ENCODE peak calls at places on chromosomes 6 and 20, in six cellular contexts. O, Q, T, J, P and H are unnamed samples.

GRCh38 chr6:56802570-56802969 is 152.3 kb upstream of the BEND6 start:
- DNase-seq in O (no peak), Q (no peak), J (no peak), T (no peak), P (no peak), H (no peak)

GRCh38 chr6:169689247-169689646 is 12.6 kb downstream of the WDR27 start:
- DNase-seq in J (no peak), T (no peak), Q (no peak), P (no peak), O (no peak), H (no peak)

GRCh38 chr20:25856256-25856884 is 159.7 kb upstream of the ZNF337 start:
- DNase-seq in P (no peak), T (no peak), J (no peak), Q (no peak), O (no peak), H (no peak)

GRCh38 chr6:157135691-157136090 is 187.6 kb downstream of the TMEM242 start:
- DNase-seq in P (no peak), T (no peak), O (no peak), J (no peak), Q (no peak), H (no peak)

GRCh38 chr20:39338977-39339376 is 376.8 kb downstream of the DHX35 start:
- DNase-seq in Q (peak; percentile 15), T (no peak), O (no peak), P (no peak), J (peak; percentile 32), H (peak; percentile 38)

GRCh38 chr6:145656128-145656527 is 79.2 kb downstream of the EPM2A start:
- DNase-seq in P (no peak), O (no peak), J (no peak), T (no peak), Q (no peak), H (no peak)

GRCh38 chr6:131519670-131520436 is 53.2 kb upstream of the ARG1 start:
- DNase-seq in P (no peak), O (peak; percentile 53), T (no peak), J (no peak), Q (no peak), H (no peak)

GRCh38 chr20:62995898-62996595 is 10.7 kb downstream of the BHLHE23 start:
- DNase-seq in P (no peak), J (no peak), O (no peak), Q (no peak), T (no peak), H (no peak)

GRCh38 chr20:2922957-2923356 is 49.7 kb downstream of the PTPRA start:
- DNase-seq in T (no peak), Q (no peak), O (no peak), J (no peak), P (no peak), H (no peak)

GRCh38 chr20:4006640-4007039 is 8.7 kb downstream of the RNF24 start:
- DNase-seq in J (peak; percentile 65), Q (peak; percentile 71), P (no peak), O (peak; percentile 92), T (no peak), H (peak; percentile 80)

GRCh38 chr6:67877288-67877687 is 757.8 kb upstream of the ADGRB3 start:
- DNase-seq in P (no peak), Q (no peak), T (no peak), J (no peak), O (no peak), H (no peak)

GRCh38 chr20:4038047-4038459 is 22.7 kb upstream of the RNF24 start:
- DNase-seq in J (peak; percentile 70), P (peak; percentile 34), O (peak; percentile 62), Q (peak; percentile 68), T (no peak), H (peak; percentile 72)

GRCh38 chr20:10671221-10671849 is 2.5 kb downstream of the JAG1 start:
- DNase-seq in Q (peak; percentile 70), J (peak; percentile 74), P (peak; percentile 69), O (peak; percentile 62), T (peak; percentile 99), H (peak; percentile 93)

GRCh38 chr6:107606407-107606806 is 116.5 kb downstream of the SOBP start:
- DNase-seq in P (no peak), Q (no peak), O (no peak), J (no peak), T (no peak), H (no peak)

GRCh38 chr6:125794342-125795137 is 3.8 kb downstream of the NCOA7 start:
- DNase-seq in Q (no peak), P (no peak), O (no peak), J (no peak), T (no peak), H (no peak)

GRCh38 chr6:20569000-20569610 is 34.8 kb downstream of the CDKAL1 start:
- DNase-seq in J (no peak), T (no peak), P (no peak), O (no peak), Q (no peak), H (no peak)

GRCh38 chr6:9612489-9612888 is 802.4 kb downstream of the TFAP2A start:
- DNase-seq in O (no peak), T (no peak), P (no peak), J (no peak), Q (no peak), H (no peak)

GRCh38 chr6:39892490-39893129 is 41.7 kb downstream of the MOCS1 start:
- DNase-seq in P (no peak), O (peak; percentile 68), Q (peak; percentile 61), J (peak; percentile 61), T (no peak), H (peak; percentile 74)
- H3K4me1 ChIP-seq in P (no peaks in the 10 kb centered on the region), O (no peaks in the 10 kb centered on the region), Q (peaks cover 21% of the 10 kb centered on the region), J (no peaks in the 10 kb centered on the region), T (no peaks in the 10 kb centered on the region), H (peaks cover 10% of the 10 kb centered on the region)

GRCh38 chr6:137218473-137218916 is 690 bp downstream of the IFNGR1 start:
- DNase-seq in O (peak; percentile 64), J (peak; percentile 32), T (no peak), P (no peak), Q (no peak), H (no peak)

GRCh38 chr6:137217801-137218472 is 1.2 kb downstream of the IFNGR1 start:
- DNase-seq in J (peak; percentile 24), P (no peak), O (peak; percentile 73), Q (no peak), T (no peak), H (peak; percentile 32)

GRCh38 chr6:137216106-137216505 is 3.1 kb downstream of the IFNGR1 start:
- DNase-seq in O (no peak), T (no peak), Q (no peak), J (no peak), P (no peak), H (no peak)

GRCh38 chr6:137218917-137219663 is at the start of gene IFNGR1:
- DNase-seq in O (peak; percentile 99), P (peak; percentile 73), J (peak; percentile 99), Q (peak; percentile 98), T (peak; percentile 95), H (peak; percentile 100)

DNA sequence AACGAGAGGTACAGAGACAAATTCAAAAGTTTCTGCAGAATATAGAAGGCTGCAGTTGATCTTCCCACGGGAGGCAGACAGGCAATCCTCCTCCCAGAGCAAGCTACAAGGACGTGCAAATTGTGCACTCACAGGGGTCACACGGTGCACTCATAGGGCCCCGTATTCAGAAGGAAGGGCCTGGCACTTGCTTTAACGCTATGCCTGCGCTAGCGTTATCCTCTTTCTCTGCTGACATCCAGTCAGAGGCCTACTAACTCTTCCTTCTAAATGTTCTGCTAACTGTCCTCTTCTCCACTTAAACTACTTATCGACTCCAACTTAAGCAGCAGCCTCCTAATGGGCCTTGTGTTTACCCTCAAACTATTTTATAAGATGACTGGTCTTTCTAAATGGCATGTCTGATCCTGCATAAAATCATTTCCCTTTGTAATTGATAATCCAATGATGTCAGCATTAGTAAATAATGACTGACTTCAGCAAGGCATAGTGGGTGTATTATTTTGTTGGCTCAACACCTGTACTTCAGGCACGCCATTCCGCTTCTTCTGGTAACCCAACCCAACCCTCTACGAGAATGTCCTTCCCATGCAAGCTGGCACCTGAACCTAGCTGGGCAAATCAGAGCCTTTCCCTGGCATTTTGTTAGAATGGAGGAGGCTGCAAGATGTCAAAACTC is 2.2 kb downstream of the IFNGR1 start:
- DNase-seq in Q (no peak), O (no peak), J (no peak), T (peak; percentile 72), P (no peak), H (no peak)
- H3K4me3 ChIP-seq in Q (peak overlapping the region; percentile 78), O (peak overlapping the region; percentile 84), J (peak overlapping the region; percentile 90), T (no peak overlapping the region), P (peak overlapping the region; percentile 97), H (peak overlapping the region; percentile 83)

GRCh38 chr20:57158474-57158873 is 108.0 kb downstream of the BMP7 start:
- DNase-seq in O (no peak), T (peak; percentile 71), J (no peak), P (no peak), Q (no peak), H (no peak)
- H3K4me1 ChIP-seq in O (no peaks in the 10 kb centered on the region), T (no peaks in the 10 kb centered on the region), J (no peaks in the 10 kb centered on the region), P (no peaks in the 10 kb centered on the region), Q (peaks cover 31% of the 10 kb centered on the region), H (peaks cover 2% of the 10 kb centered on the region)

DNA sequence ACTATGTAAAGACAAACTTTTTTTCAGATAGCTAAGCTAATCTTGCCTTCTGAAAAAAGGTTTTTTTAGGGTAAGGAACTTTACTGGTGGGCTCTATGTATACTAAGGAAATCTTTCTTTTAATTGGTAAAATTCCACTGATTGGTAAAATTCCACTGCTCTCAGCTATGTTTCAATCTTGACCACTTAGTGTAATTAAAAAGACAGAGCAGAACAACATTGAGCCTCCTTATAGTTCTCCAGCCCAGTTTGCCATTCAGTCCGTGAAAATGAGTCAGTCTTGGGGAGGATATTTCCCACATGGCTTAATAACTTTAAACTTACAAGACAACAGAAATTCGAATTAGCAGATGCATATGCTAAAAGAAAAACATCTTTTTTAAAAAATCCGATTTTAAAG is 92.7 kb downstream of the EYA4 start:
- DNase-seq in O (no peak), T (no peak), Q (no peak), P (no peak), J (no peak), H (no peak)
- H3K4me3 ChIP-seq in O (no peak overlapping the region), T (no peak overlapping the region), Q (no peak overlapping the region), P (no peak overlapping the region), J (no peak overlapping the region), H (no peak overlapping the region)

GRCh38 chr6:161446934-161447333 is 173.1 kb upstream of the AGPAT4 start:
- DNase-seq in O (no peak), T (no peak), Q (no peak), P (no peak), J (no peak), H (no peak)
- H3K4me1 ChIP-seq in O (no peaks in the 10 kb centered on the region), T (no peaks in the 10 kb centered on the region), Q (peaks cover 18% of the 10 kb centered on the region), P (no peaks in the 10 kb centered on the region), J (no peaks in the 10 kb centered on the region), H (peaks cover 2% of the 10 kb centered on the region)

DNA sequence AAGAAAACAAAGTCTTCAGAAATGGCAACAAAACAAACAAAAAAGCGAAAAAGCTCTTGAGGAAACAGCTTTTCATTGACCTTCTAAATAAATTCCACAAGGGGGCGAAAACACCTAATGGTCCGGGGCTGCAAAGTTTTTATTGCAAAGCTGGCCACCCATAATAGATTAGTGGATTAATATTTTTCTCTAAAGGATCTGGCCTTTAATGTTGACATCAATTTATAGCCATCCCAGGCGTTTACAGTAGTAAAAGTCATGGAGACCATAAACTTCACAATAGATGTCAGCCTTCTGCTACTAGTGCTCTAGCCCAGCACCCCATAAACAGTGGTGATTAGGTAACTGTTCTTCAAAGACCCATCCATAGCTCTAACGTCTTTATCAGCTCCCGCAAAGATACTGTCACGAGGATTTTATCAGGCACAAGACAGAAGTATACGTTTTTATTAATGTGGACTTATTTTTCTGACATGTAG is 4.8 kb downstream of the CITED2 start:
- DNase-seq in J (no peak), Q (no peak), P (no peak), O (no peak), T (no peak), H (no peak)
- H3K4me3 ChIP-seq in J (peak overlapping the region; percentile 98), Q (peak overlapping the region; percentile 91), P (no peak overlapping the region), O (no peak overlapping the region), T (no peak overlapping the region), H (no peak overlapping the region)